ENCODE peak calls at places on chromosome 16, in four cellular contexts. X is CD4-positive, alpha-beta memory T cell; H is stomach; F is mucosa of descending colon. Y is an unnamed sample. For H3K4me1, the result is how much of the 10 kb centered on the place peaks cover.

GRCh38 chr16:23333034-23333579 is 31.0 kb downstream of the SCNN1B start:
- DNase-seq in X (no peak), H (no peak), F (no peak), Y (no peak)

GRCh38 chr16:85983606-85984005 is 84.6 kb downstream of the IRF8 start:
- DNase-seq in F (no peak), H (no peak), X (no peak), Y (no peak)

GRCh38 chr16:24151482-24151939 is 104.6 kb upstream of the CACNG3 start:
- DNase-seq in F (no peak), X (peak), H (no peak), Y (no peak)

GRCh38 chr16:50821586-50821985 is 79.7 kb downstream of the CYLD start:
- DNase-seq in H (no peak), F (no peak), X (no peak), Y (no peak)

GRCh38 chr16:88414521-88415380 is 32.0 kb downstream of the ZNF469 start:
- DNase-seq in X (no peak), F (no peak), H (no peak), Y (no peak)

GRCh38 chr16:67504190-67505021 is 21.1 kb upstream of the AGRP start:
- DNase-seq in F (peak), H (no peak), X (peak), Y (peak)

GRCh38 chr16:49055824-49056545 is 225.7 kb downstream of the CBLN1 start:
- DNase-seq in F (no peak), X (no peak), H (no peak), Y (no peak)

GRCh38 chr16:2027024-2028010 is 615 bp downstream of the NHERF2 start:
- DNase-seq in X (no peak), F (peak), H (no peak), Y (peak)

GRCh38 chr16:77068402-77068801 is 122.6 kb upstream of the MON1B start:
- DNase-seq in F (no peak), H (no peak), X (no peak), Y (no peak)

GRCh38 chr16:17491140-17491662 is 20.4 kb upstream of the XYLT1 start:
- DNase-seq in F (no peak), X (peak), H (no peak), Y (no peak)

GRCh38 chr16:13529193-13529982 is 390.6 kb upstream of the ERCC4 start:
- DNase-seq in X (no peak), F (no peak), H (no peak), Y (no peak)

GRCh38 chr16:51355871-51356270 is 204.8 kb upstream of the SALL1 start:
- DNase-seq in X (no peak), H (no peak), F (no peak), Y (no peak)

GRCh38 chr16:56835330-56835729 is 29.7 kb upstream of the SLC12A3 start:
- DNase-seq in X (no peak), H (no peak), F (no peak), Y (no peak)
- H3K4me1 ChIP-seq in X (under half), H (under half), F (under half), Y (under half)

GRCh38 chr16:3047387-3047720 is 993 bp downstream of the MMP25 start:
- DNase-seq in F (no peak), H (no peak), X (no peak), Y (no peak)

GRCh38 chr16:3046506-3047386 is at the start of gene MMP25:
- DNase-seq in X (no peak), H (no peak), F (no peak), Y (no peak)

GRCh38 chr16:3042376-3042775 is 4.0 kb upstream of the MMP25 start:
- DNase-seq in F (no peak), X (no peak), H (no peak), Y (no peak)

GRCh38 chr16:3045758-3046505 is 429 bp upstream of the MMP25 start:
- DNase-seq in X (no peak), F (no peak), H (no peak), Y (peak)

GRCh38 chr16:3044708-3045107 is 1.7 kb upstream of the MMP25 start:
- DNase-seq in X (no peak), F (no peak), H (no peak), Y (no peak)
- H3K4me3 ChIP-seq in X (no peak), F (no peak), H (peak), Y (no peak)

GRCh38 chr16:74766729-74767128 is 7.9 kb downstream of the FA2H start:
- DNase-seq in X (no peak), H (no peak), F (no peak), Y (no peak)
- H3K4me1 ChIP-seq in X (under half), H (under half), F (under half), Y (under half)

GRCh38 chr16:89922884-89923639 is at the start of gene TUBB3:
- DNase-seq in H (peak), F (peak), X (no peak), Y (peak)

GRCh38 chr16:89921131-89921698 is 1.9 kb upstream of the TUBB3 start:
- DNase-seq in X (no peak), F (peak), H (no peak), Y (no peak)

GRCh38 chr16:89923640-89924297 is 627 bp downstream of the TUBB3 start:
- DNase-seq in F (peak), X (no peak), H (no peak), Y (no peak)

GRCh38 chr16:89921699-89922476 is 1.3 kb upstream of the TUBB3 start:
- DNase-seq in H (peak), X (no peak), F (peak), Y (peak)

DNA sequence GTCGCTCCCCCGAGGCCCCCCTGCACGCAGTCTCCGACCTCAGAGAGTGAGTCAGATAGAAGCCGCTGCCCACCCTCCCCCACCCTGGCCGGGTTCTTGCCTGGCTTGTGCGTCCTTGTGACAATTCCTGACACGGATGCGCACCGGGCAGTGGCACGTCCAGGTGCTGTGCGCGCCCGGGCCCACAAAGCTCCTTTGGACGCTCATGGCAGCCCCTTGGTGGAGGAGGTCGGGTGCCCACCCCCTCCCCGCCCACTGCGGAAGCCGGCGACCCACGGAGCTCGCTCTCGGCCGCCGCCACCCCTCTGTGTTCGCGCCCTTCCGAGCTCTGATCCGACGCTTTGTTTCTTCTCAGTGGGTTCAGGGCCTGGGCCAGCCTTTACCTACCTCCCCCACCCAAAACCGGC is 662 bp upstream of the TUBB3 start:
- DNase-seq in X (no peak), F (peak), H (peak), Y (peak)
- H3K4me3 ChIP-seq in X (no peak), F (no peak), H (peak), Y (peak)

DNA sequence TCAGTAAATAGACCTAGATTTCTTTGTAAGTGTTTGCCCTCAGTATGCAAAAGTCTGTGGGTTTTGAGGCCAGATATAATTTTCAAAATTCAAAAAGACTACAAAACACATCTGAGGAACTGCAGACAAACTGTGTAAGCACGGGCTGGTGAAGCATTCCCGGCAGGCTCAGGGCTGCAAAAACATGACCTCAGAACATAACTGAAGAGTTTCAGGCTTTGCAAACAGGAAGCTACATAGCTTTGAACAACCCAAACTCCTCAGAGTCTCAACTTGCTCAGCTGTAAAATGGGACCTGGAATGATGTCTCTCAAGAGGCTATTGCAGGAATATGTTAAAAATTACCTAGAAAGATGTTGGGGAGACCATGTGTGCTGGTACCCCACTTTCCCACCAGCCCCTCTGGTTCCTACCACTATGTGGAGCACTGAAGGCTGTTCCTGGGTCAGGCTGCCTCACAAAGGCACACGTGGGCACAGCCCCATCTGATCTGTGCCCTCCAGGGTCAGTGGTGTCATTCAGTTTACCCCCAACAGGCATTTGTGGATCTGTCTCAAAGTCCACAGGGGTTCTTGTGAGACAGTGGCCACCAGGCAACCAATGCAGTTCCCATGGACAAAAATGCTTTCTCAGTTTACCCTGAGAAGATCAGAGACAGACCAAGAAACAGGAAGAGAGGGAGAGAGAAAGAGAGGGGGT is 72.9 kb downstream of the CREBBP start:
- DNase-seq in X (no peak), H (no peak), F (no peak), Y (no peak)
- H3K4me1 ChIP-seq in X (half or more), H (half or more), F (under half), Y (under half)

DNA sequence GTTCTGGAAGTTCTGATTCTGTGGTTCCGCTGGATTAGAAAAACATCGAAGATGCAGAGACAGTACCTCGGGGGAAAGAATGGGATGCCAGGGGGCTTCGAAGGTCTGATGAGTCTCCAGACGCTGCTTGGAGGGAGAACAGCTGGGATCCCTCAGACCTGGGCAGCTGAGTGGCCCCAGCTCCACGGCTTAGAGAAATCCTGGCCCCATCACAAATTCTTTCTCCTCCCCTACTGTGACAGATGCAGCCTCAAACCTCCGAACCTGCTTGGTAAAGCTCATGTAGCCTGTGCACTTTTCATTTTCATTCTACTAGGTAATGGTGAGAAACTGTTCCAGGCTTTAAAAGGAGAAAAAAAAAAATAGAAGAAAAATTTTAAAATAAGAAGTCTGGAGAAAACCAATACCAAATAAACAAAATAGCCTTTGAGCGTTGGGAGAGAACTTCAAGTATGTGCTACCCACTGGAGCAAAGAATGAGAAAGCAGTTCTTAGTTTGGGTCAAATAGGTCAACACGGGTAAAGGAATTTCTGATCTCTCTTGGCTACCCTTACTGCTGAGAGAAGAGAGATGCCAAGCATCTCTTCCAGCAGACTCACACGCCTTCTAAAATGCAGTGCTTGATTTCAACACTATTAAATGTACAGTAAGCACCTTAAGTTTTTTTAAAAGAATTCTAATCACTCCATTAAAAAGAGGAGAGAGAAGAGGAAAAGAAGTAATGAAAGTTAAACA is 19.9 kb downstream of the MAF start:
- DNase-seq in X (no peak), H (no peak), F (no peak), Y (no peak)
- H3K4me3 ChIP-seq in X (no peak), H (no peak), F (no peak), Y (no peak)

GRCh38 chr16:74451951-74452758 is 30.9 kb upstream of the CLEC18B start:
- DNase-seq in F (no peak), H (no peak), X (no peak), Y (no peak)
- H3K4me1 ChIP-seq in F (under half), H (under half), X (under half), Y (under half)

GRCh38 chr16:20937736-20938135 is 37.2 kb downstream of the LYRM1 start:
- DNase-seq in X (no peak), H (no peak), F (no peak), Y (no peak)
- H3K4me3 ChIP-seq in X (no peak), H (no peak), F (no peak), Y (no peak)

GRCh38 chr16:81810361-81810760 is 31.3 kb downstream of the PLCG2 start:
- DNase-seq in X (no peak), F (no peak), H (no peak), Y (no peak)

GRCh38 chr16:81807767-81808166 is 28.7 kb downstream of the PLCG2 start:
- DNase-seq in F (no peak), H (no peak), X (no peak), Y (no peak)

GRCh38 chr16:81809567-81809966 is 30.5 kb downstream of the PLCG2 start:
- DNase-seq in X (no peak), F (no peak), H (no peak), Y (no peak)

GRCh38 chr16:81810894-81811538 is 31.9 kb downstream of the PLCG2 start:
- DNase-seq in X (no peak), F (no peak), H (no peak), Y (no peak)

DNA sequence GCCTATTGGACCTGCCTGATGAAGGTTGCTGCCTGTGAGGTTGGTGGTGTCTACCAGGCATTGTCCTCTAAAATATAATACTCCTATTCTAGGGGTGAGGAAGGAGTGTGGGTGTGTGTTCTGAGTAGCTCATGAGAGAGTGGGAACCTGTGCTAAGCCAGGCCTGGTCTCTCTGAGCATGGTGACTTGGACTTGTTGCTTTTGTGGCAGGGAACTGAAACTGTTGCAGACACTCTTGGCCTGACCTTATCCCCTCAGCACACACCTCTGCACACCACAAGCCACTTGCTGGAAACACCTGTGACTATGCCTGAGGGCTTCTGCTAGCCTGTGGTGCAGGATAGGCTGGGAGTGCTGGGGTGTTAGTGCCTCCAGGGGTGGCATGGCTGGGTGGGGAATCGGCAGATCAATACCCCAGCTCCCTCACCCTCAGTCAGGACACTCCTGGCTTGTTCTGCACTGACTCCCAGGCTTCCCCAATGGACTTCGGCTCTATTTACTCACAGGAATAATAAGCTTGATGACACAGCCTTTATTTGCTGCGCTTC is 29.9 kb downstream of the PLCG2 start:
- DNase-seq in H (no peak), X (no peak), F (no peak), Y (no peak)
- H3K4me1 ChIP-seq in H (under half), X (under half), F (under half), Y (under half)